ENCODE peak calls at places on chromosomes 2 and 18, in ten cellular contexts. L is esophagus squamous epithelium, G is Panc1, Z is HepG2, X is BJ, O is AG04450, B is upper lobe of left lung, Q is tibial artery, U is BE2C, N is transverse colon. T is an unnamed sample.

GRCh38 chr2:42187886-42188285 is 18.7 kb downstream of the EML4 start:
- DNase-seq in L (no peak), G (no peak), Z (no peak), X (no peak), O (no peak), B (no peak), Q (no peak), U (no peak), N (no peak), T (no peak)

GRCh38 chr18:45110577-45111506 is 430.2 kb downstream of the SETBP1 start:
- DNase-seq in L (no peak), G (no peak), Z (no peak), X (no peak), O (no peak), B (no peak), Q (peak; percentile 65), U (no peak), N (no peak), T (no peak)

GRCh38 chr2:187372213-187372612 is 75.8 kb downstream of the CALCRL start:
- DNase-seq in L (no peak), G (no peak), Z (no peak), X (peak; percentile 51), O (no peak), B (no peak), Q (no peak), U (no peak), N (no peak), T (no peak)

GRCh38 chr2:237235383-237236095 is 149.8 kb downstream of the COPS8 start:
- DNase-seq in L (no peak), G (no peak), Z (peak; percentile 12), X (no peak), O (no peak), B (no peak), Q (peak; percentile 88), U (no peak), N (peak; percentile 31), T (peak; percentile 89)

GRCh38 chr2:160039166-160039903 is 23.1 kb downstream of the PLA2R1 start:
- DNase-seq in L (no peak), G (no peak), Z (no peak), X (no peak), O (no peak), B (no peak), Q (peak; percentile 84), U (no peak), N (no peak), T (peak; percentile 38)

GRCh38 chr2:142937347-142937746 is 59.9 kb downstream of the KYNU start:
- DNase-seq in L (no peak), G (no peak), Z (no peak), X (no peak), O (no peak), B (no peak), Q (no peak), U (no peak), N (no peak), T (no peak)

GRCh38 chr18:58977223-58977622 is 112.5 kb downstream of the ZNF532 start:
- DNase-seq in L (no peak), G (no peak), Z (no peak), X (no peak), O (no peak), B (no peak), Q (no peak), U (no peak), N (no peak), T (no peak)

GRCh38 chr2:191869178-191869577 is 22.3 kb upstream of the CAVIN2 start:
- DNase-seq in L (no peak), G (no peak), Z (peak; percentile 67), X (no peak), O (no peak), B (no peak), Q (no peak), U (peak; percentile 49), N (peak; percentile 41), T (no peak)

GRCh38 chr2:4516362-4516761 is 813.0 kb downstream of the DCDC2C start:
- DNase-seq in L (no peak), G (no peak), Z (no peak), X (no peak), O (no peak), B (no peak), Q (no peak), U (no peak), N (no peak), T (no peak)

GRCh38 chr2:24566630-24567029 is 75.6 kb downstream of the NCOA1 start:
- DNase-seq in L (no peak), G (no peak), Z (no peak), X (no peak), O (no peak), B (peak; percentile 43), Q (no peak), U (peak; percentile 26), N (no peak), T (no peak)

GRCh38 chr2:143513081-143513480 is 383.9 kb downstream of the ARHGAP15 start:
- DNase-seq in L (no peak), G (peak; percentile 24), Z (peak; percentile 16), X (peak; percentile 25), O (peak; percentile 32), B (no peak), Q (peak; percentile 68), U (peak; percentile 30), N (no peak), T (no peak)

GRCh38 chr2:133652407-133652806 is 84.1 kb upstream of the NCKAP5 start:
- DNase-seq in L (no peak), G (no peak), Z (no peak), X (no peak), O (no peak), B (no peak), Q (no peak), U (no peak), N (no peak), T (no peak)

GRCh38 chr2:117850015-117850414 is 35.5 kb downstream of the DDX18 start:
- DNase-seq in L (no peak), G (no peak), Z (no peak), X (no peak), O (no peak), B (no peak), Q (no peak), U (no peak), N (no peak), T (no peak)

GRCh38 chr2:188765522-188765921 is 208.7 kb upstream of the COL3A1 start:
- DNase-seq in L (no peak), G (no peak), Z (peak; percentile 15), X (no peak), O (no peak), B (no peak), Q (no peak), U (peak; percentile 46), N (no peak), T (no peak)
- TF ChIP-seq CTCF in L (no peak), G (peak; percentile 27), Z (peak; percentile 54), X (peak; percentile 20), O (peak; percentile 31), B (no peak), Q (no peak), U (peak; percentile 62), N (no peak), T (peak; percentile 49)

GRCh38 chr2:46303233-46303632 is 6.0 kb downstream of the EPAS1 start:
- DNase-seq in L (no peak), G (no peak), Z (no peak), X (no peak), O (no peak), B (no peak), Q (no peak), U (no peak), N (no peak), T (no peak)
- H3K4me3 ChIP-seq in L (peak overlapping the region; percentile 1), G (peak overlapping the region; percentile 17), Z (no peak overlapping the region), X (no peak overlapping the region), O (no peak overlapping the region), B (peak overlapping the region; percentile 84), Q (no peak overlapping the region), U (no peak overlapping the region), N (no peak overlapping the region), T (no peak overlapping the region)

DNA sequence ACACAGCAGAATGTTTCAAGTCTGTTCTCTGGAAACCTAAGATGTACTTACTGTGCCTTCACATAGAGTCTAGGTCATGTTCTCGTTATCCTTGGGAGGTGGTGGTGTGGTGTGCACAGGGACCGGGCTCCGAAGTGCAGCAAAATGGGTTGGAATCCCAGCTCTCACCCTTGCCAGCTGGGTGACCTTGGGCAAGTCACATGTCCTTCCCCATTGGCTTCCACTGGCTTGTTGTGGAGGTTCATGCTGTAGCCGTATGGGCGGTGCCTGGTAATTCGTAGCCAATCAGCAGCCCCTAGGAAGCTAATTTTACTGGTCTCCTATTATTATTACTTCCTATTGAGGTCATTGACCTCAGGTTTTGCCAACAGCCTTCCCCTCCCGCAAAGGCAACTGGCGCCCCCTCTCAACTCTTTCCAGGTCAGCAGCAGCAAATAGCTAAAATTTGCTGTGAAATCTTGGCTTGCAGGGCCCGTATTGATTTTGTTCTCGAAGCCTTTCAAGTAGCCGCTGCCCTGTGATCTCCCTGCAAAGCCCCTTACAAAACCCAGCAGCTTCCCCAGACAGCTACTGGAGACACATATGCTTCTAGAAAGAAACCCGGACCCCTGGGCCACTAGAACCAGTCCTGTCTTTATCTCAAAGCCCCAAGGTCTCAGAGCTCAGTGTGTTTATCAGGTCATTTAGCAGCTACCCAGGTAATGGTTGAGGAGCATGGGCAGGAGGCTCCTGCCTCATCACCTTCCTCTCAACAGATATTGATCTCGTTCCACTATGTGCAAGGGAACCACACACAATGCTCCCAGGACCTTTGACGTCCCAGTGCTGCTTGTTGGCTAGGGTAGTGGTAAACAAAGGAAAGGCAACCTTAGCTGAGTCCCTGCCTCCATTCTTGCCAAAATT is 66.5 kb upstream of the SLC1A4 start:
- DNase-seq in L (no peak), G (no peak), Z (peak; percentile 88), X (no peak), O (no peak), B (no peak), Q (no peak), U (no peak), N (no peak), T (no peak)
- TF ChIP-seq CTCF in L (no peak), G (no peak), Z (peak; percentile 73), X (no peak), O (no peak), B (no peak), Q (no peak), U (no peak), N (no peak), T (no peak)

GRCh38 chr2:153872311-153873061 is 764 bp downstream of the GALNT13 start:
- DNase-seq in L (no peak), G (no peak), Z (no peak), X (no peak), O (no peak), B (peak; percentile 76), Q (no peak), U (peak; percentile 23), N (no peak), T (no peak)
- H3K4me3 ChIP-seq in L (peak overlapping the region; percentile 28), G (no peak overlapping the region), Z (peak overlapping the region; percentile 47), X (no peak overlapping the region), O (no peak overlapping the region), B (peak overlapping the region; percentile 50), Q (peak overlapping the region; percentile 50), U (peak overlapping the region; percentile 69), N (peak overlapping the region; percentile 19), T (peak overlapping the region; percentile 63)

GRCh38 chr2:18753722-18754121 is 164.4 kb upstream of the NT5C1B start:
- DNase-seq in L (no peak), G (no peak), Z (no peak), X (no peak), O (no peak), B (no peak), Q (no peak), U (no peak), N (no peak), T (no peak)
- TF ChIP-seq CTCF in L (no peak), G (no peak), Z (no peak), X (no peak), O (no peak), B (no peak), Q (no peak), U (no peak), N (no peak), T (no peak)

T was measured in retinal pigment epithelial cell.